ENCODE peak calls at places on chromosomes 6 and 20, in ten cellular contexts. Y, E, I, V, N, T, L, B, Z and P are unnamed samples.

GRCh38 chr20:20887593-20888272 is 175.3 kb upstream of the RALGAPA2 start:
- DNase-seq in T (no peak), V (no peak), L (peak; percentile 64), B (no peak), N (peak; percentile 45), E (no peak), Z (no peak), I (no peak), Y (peak; percentile 47), P (no peak)

GRCh38 chr20:59403261-59403961 is 103.0 kb downstream of the EDN3 start:
- DNase-seq in I (peak; percentile 31), L (peak; percentile 75), Y (peak; percentile 53), V (peak; percentile 50), B (no peak), N (peak; percentile 75), Z (peak; percentile 39), T (no peak), E (peak; percentile 16), P (peak; percentile 43)

GRCh38 chr6:1482381-1483166 is 93.2 kb downstream of the FOXF2 start:
- DNase-seq in Z (peak; percentile 68), Y (no peak), N (no peak), I (no peak), L (no peak), T (no peak), E (no peak), B (peak; percentile 51), V (peak; percentile 35), P (no peak)

GRCh38 chr6:38997128-38997761 is 51.3 kb upstream of the GLP1R start:
- DNase-seq in V (no peak), B (peak; percentile 3), Z (peak; percentile 26), E (peak; percentile 18), Y (peak; percentile 81), T (peak; percentile 22), N (peak; percentile 86), I (no peak), L (peak; percentile 70), P (no peak)

GRCh38 chr20:63178889-63179751 is 36.8 kb downstream of the YTHDF1 start:
- DNase-seq in Y (peak; percentile 60), V (peak; percentile 41), E (no peak), B (no peak), I (peak; percentile 34), N (peak; percentile 53), Z (peak; percentile 30), L (peak; percentile 62), T (peak; percentile 6), P (peak; percentile 36)

GRCh38 chr20:63937596-63937995 is 18.6 kb downstream of the UCKL1 start:
- DNase-seq in T (no peak), L (no peak), V (peak; percentile 23), B (no peak), Y (no peak), N (no peak), Z (no peak), E (no peak), I (no peak), P (no peak)

GRCh38 chr20:9241721-9242427 is 173.0 kb downstream of the PLCB4 start:
- DNase-seq in L (no peak), E (no peak), B (no peak), V (peak; percentile 43), Y (no peak), T (no peak), N (no peak), Z (no peak), I (no peak), P (no peak)

GRCh38 chr6:36730424-36731380 is 33.1 kb downstream of the RAB44 start:
- DNase-seq in L (no peak), T (no peak), N (peak; percentile 40), V (no peak), B (no peak), Z (no peak), I (no peak), Y (no peak), E (no peak), P (no peak)

GRCh38 chr6:138598562-138599173 is 99.4 kb upstream of the NHSL1 start:
- DNase-seq in T (no peak), B (no peak), I (no peak), N (no peak), E (no peak), L (no peak), Y (no peak), Z (no peak), V (no peak), P (no peak)

GRCh38 chr6:21666200-21666671 is 72.7 kb downstream of the SOX4 start:
- DNase-seq in Y (peak; percentile 88), T (no peak), L (peak; percentile 85), Z (no peak), E (peak; percentile 33), I (no peak), B (no peak), V (peak; percentile 23), N (peak; percentile 91), P (no peak)

GRCh38 chr6:118383924-118384323 is 164.2 kb upstream of the PLN start:
- DNase-seq in V (peak; percentile 21), T (no peak), Z (no peak), I (no peak), Y (no peak), L (no peak), B (no peak), N (no peak), E (no peak), P (no peak)

GRCh38 chr6:169320013-169320412 is 66.4 kb upstream of the THBS2 start:
- DNase-seq in Z (no peak), T (no peak), I (no peak), E (no peak), V (no peak), Y (no peak), L (no peak), B (no peak), N (no peak), P (no peak)

GRCh38 chr20:1809611-1810510 is 85.3 kb upstream of the SIRPA start:
- DNase-seq in V (peak; percentile 82), E (peak; percentile 44), I (peak; percentile 64), L (no peak), B (peak; percentile 77), Y (no peak), T (no peak), N (no peak), Z (no peak), P (peak; percentile 30)

GRCh38 chr20:11274137-11274536 is 600.3 kb upstream of the JAG1 start:
- DNase-seq in N (peak; percentile 74), Y (peak; percentile 94), Z (peak; percentile 9), E (peak; percentile 74), T (peak; percentile 82), B (peak; percentile 81), L (no peak), V (peak; percentile 74), I (peak; percentile 30), P (peak; percentile 59)

GRCh38 chr6:32187009-32187709 is 2.8 kb downstream of the PBX2 start:
- DNase-seq in I (no peak), Z (no peak), T (no peak), E (peak; percentile 38), Y (no peak), L (no peak), V (no peak), B (no peak), N (no peak), P (no peak)
- H3K79me2 ChIP-seq in I (peaks cover 18% of the 10 kb centered on the region), Z (peaks cover 26% of the 10 kb centered on the region), T (peaks cover 20% of the 10 kb centered on the region), E (peaks cover 21% of the 10 kb centered on the region), Y (peaks cover 13% of the 10 kb centered on the region), L (no peaks in the 10 kb centered on the region), V (peaks cover 50% of the 10 kb centered on the region), B (peaks cover 28% of the 10 kb centered on the region), N (peaks cover 12% of the 10 kb centered on the region), P (peaks cover 11% of the 10 kb centered on the region)

GRCh38 chr6:89716532-89716931 is 78.0 kb upstream of the LYRM2 start:
- DNase-seq in Z (no peak), B (no peak), N (no peak), T (no peak), V (no peak), E (no peak), I (no peak), L (no peak), Y (no peak), P (no peak)
- H3K79me2 ChIP-seq in Z (no peaks in the 10 kb centered on the region), B (no peaks in the 10 kb centered on the region), N (no peaks in the 10 kb centered on the region), T (no peaks in the 10 kb centered on the region), V (no peaks in the 10 kb centered on the region), E (no peaks in the 10 kb centered on the region), I (no peaks in the 10 kb centered on the region), L (no peaks in the 10 kb centered on the region), Y (no peaks in the 10 kb centered on the region), P (no peaks in the 10 kb centered on the region)

GRCh38 chr6:158774734-158775449 is 44.3 kb downstream of the EZR start:
- DNase-seq in L (no peak), V (no peak), Z (no peak), Y (no peak), I (no peak), T (no peak), N (no peak), E (no peak), B (no peak), P (no peak)

GRCh38 chr6:158775832-158776231 is 43.3 kb downstream of the EZR start:
- DNase-seq in N (no peak), I (no peak), Z (no peak), T (no peak), V (no peak), Y (no peak), L (no peak), E (no peak), B (no peak), P (no peak)

GRCh38 chr6:158778005-158778527 is 41.1 kb downstream of the EZR start:
- DNase-seq in I (no peak), B (no peak), Y (no peak), Z (no peak), T (no peak), L (no peak), V (no peak), E (no peak), N (no peak), P (no peak)

GRCh38 chr6:158776737-158777136 is 42.4 kb downstream of the EZR start:
- DNase-seq in E (no peak), Y (no peak), V (no peak), L (no peak), I (no peak), T (no peak), B (no peak), N (no peak), Z (no peak), P (no peak)

GRCh38 chr6:158777510-158777909 is 41.7 kb downstream of the EZR start:
- DNase-seq in Y (no peak), E (no peak), L (no peak), N (no peak), T (no peak), V (no peak), Z (no peak), B (no peak), I (no peak), P (no peak)
- H3K79me2 ChIP-seq in Y (peaks cover 22% of the 10 kb centered on the region), E (no peaks in the 10 kb centered on the region), L (no peaks in the 10 kb centered on the region), N (peaks cover 72% of the 10 kb centered on the region), T (peaks cover 8% of the 10 kb centered on the region), V (no peaks in the 10 kb centered on the region), Z (peaks cover 46% of the 10 kb centered on the region), B (peaks cover 97% of the 10 kb centered on the region), I (peaks cover 97% of the 10 kb centered on the region), P (peaks cover 4% of the 10 kb centered on the region)

DNA sequence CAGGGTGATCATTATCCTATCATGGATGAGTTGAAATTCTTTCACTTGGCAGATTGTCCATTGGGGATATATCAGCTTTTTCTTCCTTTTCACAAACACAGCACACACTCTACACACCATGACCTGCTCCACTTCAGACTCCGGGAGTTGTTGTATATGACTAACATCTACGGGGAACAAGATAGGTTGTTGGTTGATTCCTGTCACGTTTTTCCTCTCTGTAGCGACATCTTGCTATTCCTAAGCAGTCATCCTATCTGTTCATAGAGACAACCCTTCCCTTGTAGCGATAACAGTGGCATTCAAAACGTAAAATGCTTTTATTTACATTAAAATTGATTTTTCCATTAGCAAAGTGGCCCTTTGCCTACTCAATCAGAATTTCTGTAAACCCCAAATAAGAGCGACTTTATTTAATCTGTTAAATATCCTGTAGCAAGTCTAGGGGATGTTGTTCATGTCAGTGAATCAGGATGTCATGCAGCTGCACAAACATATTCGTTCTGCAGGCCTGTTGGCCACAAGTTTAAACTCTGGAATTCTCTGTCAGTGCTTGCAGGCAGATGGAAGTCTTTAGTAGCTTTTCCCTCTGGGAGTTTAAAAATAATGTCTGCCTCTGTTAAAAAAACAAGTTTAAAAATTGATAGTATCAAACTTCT is 23.0 kb downstream of the PHACTR2 start:
- DNase-seq in B (no peak), T (peak; percentile 86), Z (no peak), E (peak; percentile 83), V (peak; percentile 21), I (no peak), Y (no peak), N (no peak), L (no peak), P (no peak)
- H3K79me2 ChIP-seq in B (peaks cover 34% of the 10 kb centered on the region), T (peaks cover 2% of the 10 kb centered on the region), Z (no peaks in the 10 kb centered on the region), E (peaks cover 63% of the 10 kb centered on the region), V (peaks cover 89% of the 10 kb centered on the region), I (peaks cover 10% of the 10 kb centered on the region), Y (peaks cover 21% of the 10 kb centered on the region), N (peaks cover 95% of the 10 kb centered on the region), L (peaks cover 6% of the 10 kb centered on the region), P (no peaks in the 10 kb centered on the region)